ENCODE peak calls at places on chromosomes 3 and 15, in ten cellular contexts. N is A549; A is psoas muscle; S is neural progenitor cell; T is MM.1S; B is esophagus squamous epithelium; K is CD8-positive, alpha-beta memory T cell; X is tibial nerve; O is GM23248; L is CD8-positive, alpha-beta T cell. I is an unnamed sample.

GRCh38 chr3:89300519-89300918 is 193.1 kb downstream of the EPHA3 start:
- DNase-seq in T (no peak), A (no peak), S (no peak), K (no peak), N (no peak), B (no peak), O (peak; percentile 35), X (no peak), L (no peak), I (no peak)

GRCh38 chr15:85792872-85793621 is 1.7 kb downstream of the KLHL25 start:
- DNase-seq in K (no peak), O (peak; percentile 36), A (no peak), B (no peak), L (no peak), N (no peak), X (no peak), S (no peak), T (no peak), I (no peak)

GRCh38 chr15:64010719-64011118 is 35.6 kb downstream of the DAPK2 start:
- DNase-seq in X (no peak), B (peak; percentile 54), A (peak; percentile 69), T (no peak), L (peak; percentile 90), O (peak; percentile 93), S (no peak), N (peak; percentile 49), K (peak; percentile 74), I (peak; percentile 44)

GRCh38 chr3:118641608-118642007 is 393.0 kb downstream of the IGSF11 start:
- DNase-seq in B (no peak), A (no peak), O (peak; percentile 12), S (peak; percentile 77), N (peak; percentile 1), T (no peak), X (no peak), L (no peak), K (no peak), I (no peak)

GRCh38 chr3:105368575-105369500 is 2.1 kb downstream of the ALCAM start:
- DNase-seq in B (peak; percentile 14), K (peak; percentile 57), X (no peak), T (peak; percentile 84), A (peak; percentile 48), N (peak; percentile 69), L (peak; percentile 65), O (peak; percentile 76), S (peak; percentile 66), I (peak; percentile 51)

GRCh38 chr15:66702035-66702769 is at the start of gene SMAD6:
- DNase-seq in B (peak; percentile 59), A (peak; percentile 95), S (peak; percentile 99), T (peak; percentile 93), X (peak; percentile 92), N (peak; percentile 99), O (peak; percentile 98), K (peak; percentile 56), L (peak; percentile 70), I (peak; percentile 98)

GRCh38 chr3:10358309-10358980 is 37.5 kb upstream of the SEC13 start:
- DNase-seq in K (no peak), O (no peak), X (no peak), L (no peak), B (no peak), A (peak; percentile 27), T (no peak), S (no peak), N (no peak), I (no peak)

GRCh38 chr3:63967675-63968611 is 55.4 kb downstream of the PSMD6 start:
- DNase-seq in L (peak; percentile 72), O (peak; percentile 48), B (no peak), A (peak; percentile 61), K (peak; percentile 16), T (peak; percentile 70), S (peak; percentile 52), N (no peak), X (no peak), I (peak; percentile 76)

DNA sequence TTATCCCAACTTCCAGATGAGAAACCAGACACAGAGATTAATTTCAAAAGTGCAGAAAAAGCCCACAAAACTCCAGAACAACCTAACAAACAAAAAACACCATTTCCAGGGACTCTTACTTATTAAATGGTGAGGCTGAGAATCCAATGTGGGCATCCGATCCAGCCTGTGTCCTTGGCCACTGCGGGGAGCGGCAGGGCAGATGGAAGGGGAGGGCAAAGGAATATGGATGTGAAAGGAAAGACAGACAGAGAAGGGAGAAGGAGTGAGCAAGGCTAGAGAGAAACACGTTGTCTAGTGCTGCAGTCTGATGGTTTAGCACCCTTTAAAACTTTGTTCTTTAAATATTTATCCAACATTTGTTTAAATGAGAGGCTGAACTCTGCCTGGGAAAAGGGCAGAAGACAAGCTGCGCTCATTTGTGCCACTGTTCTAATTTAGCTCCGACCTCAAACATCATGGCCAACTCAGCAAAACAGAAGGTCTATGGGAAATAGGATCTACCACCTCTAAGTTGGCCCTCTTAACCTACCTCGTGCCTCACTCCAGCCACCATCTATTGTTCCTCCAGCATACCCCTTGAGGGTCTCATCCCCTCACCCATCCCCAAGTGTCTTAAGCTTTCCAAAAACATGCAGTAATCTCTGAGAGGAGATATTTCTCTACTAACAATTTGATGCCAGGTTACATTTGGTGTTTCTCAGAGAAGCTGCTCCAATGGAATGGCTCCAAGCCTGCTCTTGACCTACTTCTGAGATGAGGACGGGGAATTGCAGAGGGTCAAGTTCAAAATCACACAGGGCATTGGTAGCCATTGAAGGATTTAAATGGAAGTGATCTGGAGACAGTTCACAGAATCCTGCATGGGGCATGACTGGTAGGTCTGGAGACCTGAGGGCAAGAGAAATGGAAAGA is 77.4 kb downstream of the CD47 start:
- DNase-seq in N (no peak), O (no peak), T (no peak), K (no peak), X (no peak), L (no peak), A (no peak), B (no peak), S (no peak), I (no peak)
- H3K4me3 ChIP-seq in N (no peak overlapping the region), O (no peak overlapping the region), T (no peak overlapping the region), K (no peak overlapping the region), X (no peak overlapping the region), L (no peak overlapping the region), A (no peak overlapping the region), B (no peak overlapping the region), S (no peak overlapping the region), I (no peak overlapping the region)

GRCh38 chr15:83766326-83766725 is 112.4 kb downstream of the ADAMTSL3 start:
- DNase-seq in L (no peak), S (no peak), T (no peak), A (no peak), N (no peak), O (no peak), B (no peak), X (no peak), K (no peak), I (no peak)

GRCh38 chr15:83767786-83768185 is 113.9 kb downstream of the ADAMTSL3 start:
- DNase-seq in A (no peak), X (no peak), T (no peak), L (no peak), N (no peak), B (no peak), S (no peak), K (no peak), O (no peak), I (peak; percentile 59)

GRCh38 chr15:83764201-83764839 is 110.4 kb downstream of the ADAMTSL3 start:
- DNase-seq in T (no peak), K (no peak), O (no peak), A (no peak), S (no peak), X (no peak), L (no peak), N (no peak), B (no peak), I (peak; percentile 59)

GRCh38 chr15:83762367-83762766 is 108.4 kb downstream of the ADAMTSL3 start:
- DNase-seq in T (no peak), B (no peak), L (no peak), N (peak; percentile 11), O (no peak), A (no peak), S (no peak), K (no peak), X (no peak), I (no peak)
- H3K4me1 ChIP-seq in T (no peaks in the 10 kb centered on the region), B (no peaks in the 10 kb centered on the region), L (no peaks in the 10 kb centered on the region), N (no peaks in the 10 kb centered on the region), O (no peaks in the 10 kb centered on the region), A (no peaks in the 10 kb centered on the region), S (no peaks in the 10 kb centered on the region), K (no peaks in the 10 kb centered on the region), X (peaks cover 17% of the 10 kb centered on the region), I (peaks cover 3% of the 10 kb centered on the region)

GRCh38 chr3:158801696-158802398 is at the start of gene MFSD1:
- DNase-seq in T (peak; percentile 95), L (peak; percentile 88), B (peak; percentile 78), X (peak; percentile 94), A (peak; percentile 98), O (peak; percentile 98), K (peak; percentile 87), S (peak; percentile 94), N (peak; percentile 93), I (peak; percentile 98)
- H3K4me3 ChIP-seq in T (peak within 1 kb of the TSS; percentile 80), L (peak within 1 kb of the TSS; percentile 100), B (peak within 1 kb of the TSS; percentile 87), X (peak within 1 kb of the TSS; percentile 66), A (peak within 1 kb of the TSS; percentile 90), O (peak within 1 kb of the TSS; percentile 92), K (peak within 1 kb of the TSS; percentile 95), S (peak within 1 kb of the TSS; percentile 81), N (peak within 1 kb of the TSS; percentile 83), I (peak within 1 kb of the TSS; percentile 69)

GRCh38 chr15:31328999-31329639 is 2.5 kb downstream of the KLF13 start:
- DNase-seq in A (peak; percentile 60), X (no peak), O (peak; percentile 30), S (peak; percentile 58), K (no peak), T (peak; percentile 72), N (no peak), L (no peak), B (no peak), I (no peak)

GRCh38 chr15:31331389-31331788 is 4.8 kb downstream of the KLF13 start:
- DNase-seq in A (no peak), T (no peak), S (no peak), X (no peak), B (no peak), K (no peak), O (no peak), N (no peak), L (no peak), I (peak; percentile 47)

GRCh38 chr15:31330836-31331235 is 4.2 kb downstream of the KLF13 start:
- DNase-seq in N (no peak), T (no peak), O (no peak), B (no peak), L (no peak), K (no peak), X (no peak), S (no peak), A (peak; percentile 59), I (peak; percentile 69)

GRCh38 chr15:31329640-31330010 is 3.0 kb downstream of the KLF13 start:
- DNase-seq in T (no peak), O (no peak), L (no peak), A (peak; percentile 52), K (no peak), N (no peak), B (no peak), S (no peak), X (no peak), I (no peak)

DNA sequence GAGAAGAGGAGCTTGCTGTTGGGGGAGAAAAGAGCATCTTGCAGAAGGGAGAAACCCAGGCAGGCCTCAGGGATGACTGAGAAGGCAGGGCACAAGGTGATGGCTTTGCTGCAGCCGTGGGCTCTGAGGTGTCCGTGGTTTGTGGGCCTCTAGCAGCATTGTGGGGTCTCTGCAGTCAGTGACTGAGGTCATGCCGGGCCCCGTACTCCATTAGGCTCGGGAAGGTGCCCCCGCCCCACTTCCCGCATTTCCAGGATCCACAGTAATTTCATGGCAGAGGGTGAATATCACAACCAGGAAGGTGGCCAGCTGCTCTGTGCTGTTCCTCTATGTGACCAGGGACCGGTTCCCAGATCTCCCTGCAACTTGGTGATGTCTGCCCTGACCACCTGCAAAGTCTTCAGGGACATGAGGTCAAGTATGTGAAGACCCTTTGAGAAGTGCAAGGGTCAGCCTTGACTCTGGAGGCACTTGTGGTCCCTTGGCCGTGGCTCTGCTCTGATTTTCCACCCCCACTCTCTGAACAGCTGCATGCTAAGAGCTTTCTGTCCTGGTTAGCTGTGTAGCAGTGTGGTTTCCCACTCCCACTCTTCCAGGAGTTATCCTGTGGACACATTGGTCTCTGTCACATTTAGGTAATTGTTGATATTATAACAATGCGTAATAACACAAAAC is 3.6 kb downstream of the KLF13 start:
- DNase-seq in B (no peak), A (no peak), N (no peak), T (no peak), X (no peak), O (no peak), K (no peak), L (no peak), S (no peak), I (peak; percentile 37)
- H3K4me1 ChIP-seq in B (peaks cover 40% of the 10 kb centered on the region), A (peaks cover 50% of the 10 kb centered on the region), N (peaks cover 26% of the 10 kb centered on the region), T (peaks cover 49% of the 10 kb centered on the region), X (peaks cover 69% of the 10 kb centered on the region), O (peaks cover 1% of the 10 kb centered on the region), K (peaks cover 64% of the 10 kb centered on the region), L (peaks cover 60% of the 10 kb centered on the region), S (peaks cover 6% of the 10 kb centered on the region), I (peaks cover 29% of the 10 kb centered on the region)